ENCODE peak calls at places on chromosomes 2 and 18, in nine cellular contexts. K is HepG2, Z is GM12891, R is spleen, I is H54, C is body of pancreas, S is testis, O is H1, M is sigmoid colon. E is an unnamed sample.

GRCh38 chr2:173524257-173524951 is 169.7 kb downstream of the CDCA7 start:
- DNase-seq in S (no peak), R (no peak), I (no peak), K (no peak), O (no peak), M (no peak), C (no peak), Z (no peak), E (no peak)

GRCh38 chr2:202932425-202933138 is 20.5 kb downstream of the CARF start:
- DNase-seq in C (no peak), M (no peak), Z (no peak), K (no peak), S (no peak), O (no peak), R (no peak), I (no peak), E (no peak)

GRCh38 chr2:113218283-113219091 is 44.7 kb downstream of the PSD4 start:
- DNase-seq in K (peak), Z (no peak), S (peak), O (no peak), I (no peak), C (peak), M (peak), R (no peak), E (no peak)

GRCh38 chr18:21740474-21740723 is 193 bp upstream of the MIB1 start:
- DNase-seq in S (peak), M (peak), K (peak), R (peak), I (peak), O (no peak), Z (peak), C (no peak), E (peak)

GRCh38 chr2:238187618-238188548 is 15.6 kb downstream of the ILKAP start:
- DNase-seq in K (no peak), S (no peak), M (no peak), R (no peak), I (no peak), O (no peak), Z (no peak), C (no peak), E (no peak)

GRCh38 chr2:240933966-240934700 is 28.0 kb downstream of the CROCC2 start:
- DNase-seq in K (no peak), M (peak), S (peak), I (no peak), Z (no peak), O (peak), R (peak), C (peak), E (no peak)

GRCh38 chr2:169159686-169160085 is 90.3 kb downstream of the DHRS9 start:
- DNase-seq in O (no peak), R (no peak), M (no peak), K (no peak), S (no peak), I (no peak), Z (no peak), C (no peak), E (no peak)

GRCh38 chr2:217475101-217475500 is 527.7 kb downstream of the TNS1 start:
- DNase-seq in M (no peak), S (no peak), Z (no peak), C (no peak), R (no peak), O (no peak), K (no peak), I (no peak), E (no peak)

GRCh38 chr18:54916507-54916906 is 42.8 kb downstream of the CCDC68 start:
- DNase-seq in R (no peak), K (no peak), Z (no peak), M (no peak), I (no peak), S (no peak), O (no peak), C (no peak), E (peak)

GRCh38 chr2:20013061-20013721 is 723 bp upstream of the MATN3 start:
- DNase-seq in Z (no peak), M (no peak), I (no peak), R (no peak), S (no peak), C (no peak), K (peak), O (peak), E (no peak)

GRCh38 chr2:198054299-198054698 is 249.9 kb downstream of the PLCL1 start:
- DNase-seq in Z (peak), C (peak), O (peak), S (peak), K (peak), M (no peak), R (no peak), I (peak), E (peak)

GRCh38 chr2:241225983-241226382 is 37.5 kb downstream of the ANO7 start:
- DNase-seq in M (no peak), R (no peak), Z (no peak), S (no peak), K (no peak), O (no peak), C (no peak), I (no peak), E (no peak)

GRCh38 chr18:11857177-11857887 is 6.1 kb downstream of the CHMP1B start:
- DNase-seq in R (peak), S (no peak), C (peak), M (peak), K (peak), I (peak), Z (no peak), O (no peak), E (no peak)
- TF ChIP-seq POLR2A in R (no peak), S (no peak), C (no peak), M (no peak), K (peak), I (peak), Z (no peak), O (peak), E (no peak)

GRCh38 chr2:85540131-85540587 is 1.2 kb downstream of the MAT2A start:
- DNase-seq in I (no peak), Z (no peak), S (no peak), M (no peak), C (no peak), R (no peak), O (no peak), K (no peak), E (no peak)

GRCh38 chr2:85536479-85536878 is 2.5 kb upstream of the MAT2A start:
- DNase-seq in C (no peak), R (no peak), S (no peak), K (no peak), I (no peak), O (no peak), M (no peak), Z (no peak), E (no peak)

GRCh38 chr2:85539361-85540130 is 578 bp downstream of the MAT2A start:
- DNase-seq in Z (no peak), I (no peak), R (peak), C (peak), K (peak), O (peak), S (peak), M (peak), E (peak)

GRCh38 chr2:85537600-85538506 is 1.1 kb upstream of the MAT2A start:
- DNase-seq in S (peak), R (peak), I (no peak), M (peak), C (peak), K (peak), Z (no peak), O (peak), E (peak)

DNA sequence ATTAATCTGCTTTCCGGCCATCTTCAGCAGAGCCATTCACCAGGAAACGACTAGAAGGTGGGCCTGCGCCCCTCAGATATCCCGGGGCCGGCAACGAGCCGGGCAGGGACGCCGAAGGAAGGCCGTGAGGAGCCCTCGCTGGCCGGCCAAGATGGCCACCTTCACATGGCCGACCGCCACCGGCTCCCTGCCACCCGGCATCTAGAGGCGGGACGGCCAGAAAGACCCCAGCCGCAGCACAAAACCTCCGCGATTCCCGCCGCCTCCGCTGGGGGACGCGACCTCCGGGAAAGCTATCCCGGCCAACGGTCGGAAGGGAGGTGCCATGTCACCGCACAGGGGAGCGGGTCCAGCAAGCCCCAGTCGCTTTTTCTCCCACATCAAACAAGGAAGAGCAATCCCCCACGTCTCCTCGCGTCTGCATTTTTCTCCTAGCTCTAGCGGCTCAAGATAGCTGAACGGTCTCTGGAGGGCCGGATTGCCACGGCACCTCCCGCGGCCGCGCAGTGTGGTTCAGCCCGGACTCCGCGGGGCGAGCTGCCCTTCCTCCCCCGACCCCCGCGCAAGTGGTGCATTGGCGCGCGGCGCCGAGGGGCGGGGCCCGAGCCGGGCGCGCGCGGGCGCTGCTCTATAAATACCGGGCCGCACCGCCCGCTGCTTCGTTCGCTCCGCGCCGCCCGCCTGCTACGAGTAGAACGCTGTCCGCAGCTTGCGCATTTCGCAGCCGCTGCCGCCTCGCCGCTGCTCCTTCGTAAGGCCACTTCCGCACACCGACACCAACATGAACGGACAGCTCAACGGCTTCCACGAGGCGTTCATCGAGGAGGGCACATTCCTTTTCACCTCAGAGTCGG is at the start of gene MAT2A:
- DNase-seq in Z (peak), O (peak), K (peak), R (peak), S (peak), C (peak), I (peak), M (peak), E (peak)
- TF ChIP-seq POLR2A in Z (peak), O (peak), K (peak), R (peak), S (peak), C (peak), I (peak), M (peak), E (peak)

GRCh38 chr2:74419345-74419744 is 2.1 kb downstream of the C2orf81 start:
- DNase-seq in S (no peak), M (no peak), K (no peak), C (no peak), Z (no peak), R (no peak), O (no peak), I (no peak), E (no peak)

GRCh38 chr2:74424139-74424992 is 2.8 kb downstream of the WDR54 start:
- DNase-seq in S (no peak), Z (no peak), M (peak), I (no peak), K (no peak), C (no peak), R (peak), O (no peak), E (no peak)

GRCh38 chr2:74423226-74424095 is 1.9 kb downstream of the WDR54 start:
- DNase-seq in S (no peak), M (peak), O (no peak), K (no peak), I (no peak), R (no peak), Z (no peak), C (no peak), E (no peak)

GRCh38 chr2:74420006-74420405 is 1.4 kb downstream of the C2orf81 start:
- DNase-seq in O (no peak), S (no peak), K (no peak), Z (no peak), R (no peak), I (no peak), C (no peak), M (no peak), E (no peak)

GRCh38 chr2:74421248-74421870 is at the start of the genes C2orf81 and WDR54:
- DNase-seq in O (peak), M (peak), C (peak), K (peak), S (peak), R (peak), Z (peak), I (peak), E (peak)
- TF ChIP-seq POLR2A in O (peak), M (peak), C (peak), K (peak), S (no peak), R (no peak), Z (peak), I (peak), E (peak)

GRCh38 chr2:58527656-58528055 is 286.5 kb upstream of the FANCL start:
- DNase-seq in R (no peak), O (no peak), C (no peak), I (no peak), K (no peak), M (no peak), S (no peak), Z (no peak), E (no peak)
- TF ChIP-seq POLR2A in R (no peak), O (no peak), C (no peak), I (no peak), K (no peak), M (no peak), S (no peak), Z (no peak), E (no peak)

DNA sequence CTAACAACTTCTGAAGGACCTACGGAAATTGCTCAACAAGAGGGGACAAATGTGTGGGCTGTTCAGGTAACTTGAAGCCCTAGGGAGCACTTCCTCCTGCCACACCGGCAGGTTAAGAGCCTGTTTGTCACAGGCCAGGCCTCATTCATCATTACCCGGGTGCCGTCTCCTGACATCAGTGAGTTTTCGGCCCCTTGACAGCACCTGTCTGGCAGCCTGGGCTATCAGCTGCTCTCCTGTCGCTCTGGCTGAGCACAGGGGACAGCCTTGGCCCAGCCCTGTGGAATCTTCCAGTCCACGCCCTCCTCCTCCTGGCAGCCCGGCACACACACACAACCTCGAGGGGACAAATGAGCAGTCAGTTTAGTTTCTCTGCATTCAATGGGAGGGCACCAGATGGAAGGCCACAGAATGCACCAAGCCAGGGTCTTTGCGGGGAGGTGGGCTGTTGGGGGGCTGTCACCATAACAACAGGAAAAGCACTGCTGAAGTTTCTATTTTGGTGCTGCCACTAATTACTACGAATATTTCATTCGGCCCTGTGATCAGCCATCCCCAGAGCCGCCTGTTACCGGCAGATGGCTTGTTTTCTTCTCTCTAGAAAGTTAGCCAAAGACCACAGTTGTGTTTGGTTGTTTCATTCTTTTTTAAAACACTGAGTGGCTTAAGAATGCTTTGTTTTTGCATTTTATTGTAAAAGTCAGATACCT is 190.0 kb upstream of the NDUFV2 start:
- DNase-seq in I (no peak), S (no peak), Z (peak), O (no peak), R (peak), M (no peak), C (no peak), K (no peak), E (peak)
- TF ChIP-seq POLR2A in I (no peak), S (no peak), Z (no peak), O (no peak), R (no peak), M (no peak), C (no peak), K (no peak), E (no peak)

GRCh38 chr2:216315817-216316603 is 56.3 kb downstream of the MARCHF4 start:
- DNase-seq in O (no peak), M (no peak), Z (no peak), C (no peak), K (no peak), R (no peak), I (peak), S (no peak), E (no peak)
- TF ChIP-seq POLR2A in O (no peak), M (no peak), Z (no peak), C (no peak), K (no peak), R (no peak), I (peak), S (no peak), E (no peak)

DNA sequence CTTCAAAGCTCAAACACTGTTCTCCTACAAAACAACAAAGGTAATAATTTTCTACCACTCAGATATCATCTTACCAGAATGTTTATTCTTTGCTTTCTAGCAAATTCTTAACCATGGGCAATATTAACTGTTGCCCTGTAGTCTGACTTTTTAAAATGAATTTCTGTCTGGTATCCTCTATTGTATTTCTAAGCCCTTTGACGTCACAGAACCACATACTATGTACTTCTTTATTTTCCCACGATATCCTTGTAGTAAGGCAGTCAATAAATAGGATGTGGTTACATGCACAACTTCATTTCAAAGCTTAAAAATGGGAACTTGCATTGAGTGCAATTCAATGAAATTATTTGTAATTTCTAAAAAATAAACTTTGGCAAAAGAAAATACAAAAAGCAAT is 58.7 kb downstream of the THADA start:
- DNase-seq in O (no peak), Z (no peak), M (no peak), K (no peak), I (no peak), R (no peak), S (no peak), C (no peak), E (no peak)
- TF ChIP-seq POLR2A in O (no peak), Z (no peak), M (no peak), K (no peak), I (no peak), R (no peak), S (no peak), C (no peak), E (no peak)

DNA sequence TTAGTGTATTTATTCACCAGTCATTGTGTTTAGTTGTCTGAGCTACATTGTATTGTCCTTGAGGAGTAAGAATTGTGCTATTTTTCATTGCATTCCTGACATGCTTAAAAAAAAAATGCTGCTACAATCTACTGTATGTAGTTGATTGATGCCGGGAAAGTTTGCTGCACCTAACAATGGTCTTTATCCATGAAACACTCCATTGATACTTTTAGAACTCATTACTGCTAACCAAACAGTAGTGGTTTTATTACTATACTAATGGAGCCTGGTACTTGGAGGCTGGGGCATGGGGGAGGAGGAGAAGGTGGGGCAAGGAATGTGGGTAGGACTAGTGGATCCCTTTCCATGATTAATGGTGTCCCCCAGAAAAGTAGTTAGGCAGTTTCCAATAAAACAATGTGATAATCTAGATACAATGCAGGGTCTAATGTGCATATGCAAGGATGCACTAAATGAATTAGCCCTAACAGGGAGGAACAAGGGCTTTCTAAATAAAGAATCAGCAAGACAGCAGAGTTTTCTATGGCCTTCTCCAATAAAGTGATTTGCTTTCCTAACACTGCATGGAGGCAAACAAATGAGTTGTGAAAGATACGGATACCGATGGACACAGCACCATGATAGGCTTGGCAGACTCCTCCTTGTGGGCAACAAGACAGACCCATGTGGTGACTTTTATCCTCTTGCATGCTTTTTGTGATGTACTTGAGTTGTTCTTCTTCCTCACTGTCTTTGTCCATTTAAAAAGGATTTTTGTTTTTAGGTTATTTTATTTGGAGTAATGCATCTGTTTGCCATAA is 78.5 kb downstream of the FMNL2 start:
- DNase-seq in M (no peak), C (peak), S (no peak), I (no peak), O (no peak), R (no peak), K (peak), Z (no peak), E (no peak)
- TF ChIP-seq POLR2A in M (no peak), C (no peak), S (no peak), I (no peak), O (no peak), R (no peak), K (no peak), Z (no peak), E (no peak)

DNA sequence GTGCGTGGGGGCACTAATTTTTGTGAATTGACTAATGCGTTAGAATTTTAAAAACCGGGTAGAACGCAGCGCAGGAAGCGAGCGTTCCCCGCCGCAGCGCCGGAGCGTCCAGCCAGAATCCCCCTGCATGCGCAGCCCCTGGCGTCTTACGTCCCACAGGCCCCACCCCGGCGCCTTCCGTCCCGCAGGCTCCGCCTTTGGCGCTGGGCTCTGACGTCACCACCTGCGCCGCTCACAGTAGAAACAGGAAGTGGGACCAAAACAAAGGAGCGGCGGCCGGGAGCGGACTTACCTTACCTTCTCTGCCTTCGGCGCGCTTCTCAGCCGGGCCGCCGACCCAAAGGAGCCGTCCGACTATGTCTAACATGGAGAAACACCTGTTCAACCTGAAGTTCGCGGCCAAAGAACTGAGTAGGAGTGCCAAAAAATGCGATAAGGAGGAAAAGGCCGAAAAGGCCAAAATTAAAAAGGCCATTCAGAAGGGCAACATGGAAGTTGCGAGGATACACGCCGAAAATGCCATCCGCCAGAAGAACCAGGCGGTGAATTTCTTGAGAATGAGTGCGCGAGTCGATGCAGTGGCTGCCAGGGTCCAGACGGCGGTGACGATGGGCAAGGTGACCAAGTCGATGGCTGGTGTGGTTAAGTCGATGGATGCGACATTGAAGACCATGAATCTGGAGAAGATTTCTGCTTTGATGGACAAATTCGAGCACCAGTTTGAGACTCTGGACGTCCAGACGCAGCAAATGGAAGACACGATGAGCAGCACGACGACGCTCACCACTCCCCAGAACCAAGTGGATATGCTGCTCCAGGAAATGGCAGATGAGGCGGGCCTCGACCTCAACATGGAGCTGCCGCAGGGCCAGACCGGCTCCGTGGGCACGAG is at the start of gene CHMP1B:
- DNase-seq in M (peak), O (peak), K (peak), R (peak), C (peak), S (peak), Z (peak), I (peak), E (peak)
- TF ChIP-seq POLR2A in M (peak), O (peak), K (peak), R (peak), C (peak), S (peak), Z (peak), I (peak), E (peak)

E was measured in erythroblast.